ENCODE peak calls at places on chromosomes 16 and 17, in nine cellular contexts. E, R, Z, K, N, O, J, L and T are unnamed samples.

GRCh38 chr17:34644941-34645550 is 65.7 kb downstream of the TMEM132E start:
- DNase-seq in J (no peak), R (no peak), L (no peak), N (no peak), O (no peak), E (no peak), Z (no peak), K (no peak), T (no peak)

GRCh38 chr16:84136331-84137125 is 8.4 kb downstream of the HSDL1 start:
- DNase-seq in K (no peak), O (no peak), J (no peak), E (no peak), Z (no peak), L (no peak), N (no peak), R (no peak), T (no peak)

GRCh38 chr17:76414334-76415295 is 30.2 kb downstream of the SPHK1 start:
- DNase-seq in Z (peak; percentile 11), E (peak; percentile 48), R (peak; percentile 94), L (no peak), O (peak; percentile 75), K (peak; percentile 89), N (no peak), J (peak; percentile 80), T (no peak)

GRCh38 chr16:88700636-88701482 is 5.3 kb downstream of the RNF166 start:
- DNase-seq in E (peak; percentile 92), J (peak; percentile 95), O (peak; percentile 66), Z (peak; percentile 67), K (peak; percentile 98), R (peak; percentile 89), N (peak; percentile 46), L (no peak), T (no peak)

GRCh38 chr16:76123966-76124365 is 153.2 kb upstream of the CNTNAP4 start:
- DNase-seq in K (no peak), Z (no peak), O (no peak), R (no peak), L (no peak), J (no peak), N (no peak), E (no peak), T (no peak)

GRCh38 chr17:2688351-2689342 is 22.9 kb downstream of the CLUH start:
- DNase-seq in Z (no peak), O (no peak), L (no peak), E (peak; percentile 22), R (no peak), N (no peak), K (peak; percentile 70), J (peak; percentile 6), T (no peak)

GRCh38 chr17:34872640-34873039 is 88.6 kb downstream of the CCT6B start:
- DNase-seq in L (no peak), O (no peak), N (no peak), Z (no peak), E (no peak), R (no peak), K (no peak), J (no peak), T (no peak)

GRCh38 chr17:44575408-44575807 is 18.1 kb downstream of the FZD2 start:
- DNase-seq in L (no peak), K (no peak), J (no peak), E (no peak), R (no peak), N (no peak), Z (no peak), O (no peak), T (no peak)

GRCh38 chr17:59723607-59724006 is 16.2 kb downstream of the VMP1 start:
- DNase-seq in J (no peak), E (no peak), L (no peak), Z (no peak), R (no peak), K (no peak), O (no peak), N (no peak), T (no peak)

DNA sequence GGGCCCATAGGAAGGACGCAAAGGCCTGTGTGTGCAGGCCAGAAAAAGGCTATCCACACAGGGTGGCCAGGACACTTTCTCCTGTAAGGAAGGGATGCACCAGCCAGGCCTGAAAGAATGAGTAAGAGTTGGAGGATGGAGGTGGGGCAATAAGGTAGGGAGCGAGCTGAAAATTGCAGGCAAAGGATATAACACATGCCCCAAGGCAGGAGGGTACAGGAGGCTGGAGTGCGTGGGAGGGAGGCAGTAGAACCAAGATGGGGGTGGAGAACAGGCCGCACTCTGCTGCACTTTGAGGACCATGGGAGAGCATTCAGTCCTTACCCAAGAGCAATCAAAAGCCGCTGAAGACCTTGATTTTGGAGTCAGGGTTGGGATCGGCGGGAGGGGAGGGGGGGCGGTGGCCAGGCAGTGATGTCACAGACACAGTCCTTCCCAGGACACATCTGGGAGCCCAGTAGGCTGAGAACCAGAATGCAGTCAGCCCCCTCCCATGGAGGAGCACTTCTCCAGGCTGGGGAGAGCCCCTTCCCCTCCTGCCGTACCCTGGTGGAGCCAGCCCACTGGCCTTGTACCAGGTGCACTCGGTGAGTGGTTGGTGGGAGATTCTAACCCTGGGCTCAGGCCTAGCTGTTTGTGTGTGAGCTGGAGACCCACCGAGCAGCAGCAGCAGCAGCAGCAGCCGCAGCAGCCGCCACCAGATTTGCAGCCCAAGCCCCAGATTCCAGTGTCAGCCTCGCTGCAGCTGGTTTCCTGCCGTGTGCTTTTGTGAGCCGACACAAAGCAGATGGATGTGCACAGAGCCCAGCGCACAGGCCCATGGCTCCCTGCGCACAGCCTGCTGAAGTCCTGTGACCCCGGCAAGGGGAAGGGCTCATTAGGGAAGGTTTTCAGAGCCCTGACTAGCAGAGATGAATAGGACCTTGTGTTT is 17.5 kb downstream of the ANKRD40 start:
- DNase-seq in L (no peak), E (no peak), K (peak; percentile 41), O (no peak), Z (no peak), R (no peak), J (no peak), N (no peak), T (no peak)
- H3K27ac ChIP-seq in L (peak overlapping the region; percentile 56), E (peak overlapping the region; percentile 23), K (no peak overlapping the region), O (no peak overlapping the region), Z (peak overlapping the region; percentile 12), R (no peak overlapping the region), J (no peak overlapping the region), N (no peak overlapping the region), T (peak overlapping the region; percentile 94)

GRCh38 chr17:68612228-68612922 is 11.2 kb upstream of the FAM20A start:
- DNase-seq in O (no peak), Z (no peak), R (no peak), N (no peak), J (no peak), L (no peak), K (no peak), E (no peak), T (no peak)

GRCh38 chr17:68612923-68613292 is 11.7 kb upstream of the FAM20A start:
- DNase-seq in L (no peak), J (no peak), K (no peak), N (no peak), R (no peak), E (no peak), O (no peak), Z (no peak), T (no peak)

GRCh38 chr17:68614718-68615117 is 13.6 kb upstream of the FAM20A start:
- DNase-seq in J (no peak), L (no peak), Z (no peak), K (no peak), N (peak; percentile 22), E (no peak), R (no peak), O (no peak), T (no peak)

GRCh38 chr17:68611353-68612227 is 10.4 kb upstream of the FAM20A start:
- DNase-seq in O (no peak), J (no peak), N (no peak), K (no peak), L (no peak), R (no peak), Z (no peak), E (no peak), T (no peak)

GRCh38 chr17:68613739-68614298 is 12.7 kb upstream of the FAM20A start:
- DNase-seq in J (peak; percentile 71), E (peak; percentile 31), R (peak; percentile 76), K (no peak), Z (no peak), O (no peak), N (no peak), L (peak; percentile 62), T (no peak)
- TF ChIP-seq CTCF in J (peak; percentile 66), E (peak; percentile 24), R (peak; percentile 84), K (peak; percentile 61), Z (peak; percentile 33), O (peak; percentile 16), N (no peak), L (peak; percentile 48), T (peak; percentile 64)

GRCh38 chr16:23502466-23502865 is 7.8 kb downstream of the GGA2 start:
- DNase-seq in E (no peak), L (no peak), Z (no peak), R (no peak), K (no peak), O (no peak), N (no peak), J (no peak), T (no peak)
- H3K27ac ChIP-seq in E (no peak overlapping the region), L (no peak overlapping the region), Z (no peak overlapping the region), R (no peak overlapping the region), K (no peak overlapping the region), O (no peak overlapping the region), N (no peak overlapping the region), J (no peak overlapping the region), T (no peak overlapping the region)

GRCh38 chr17:409848-410673 is 57.5 kb upstream of the RPH3AL start:
- DNase-seq in L (peak; percentile 97), J (peak; percentile 99), O (peak; percentile 100), N (peak; percentile 99), E (peak; percentile 100), K (peak; percentile 100), Z (peak; percentile 99), R (peak; percentile 97), T (peak; percentile 100)

GRCh38 chr17:411416-412120 is 59.0 kb upstream of the RPH3AL start:
- DNase-seq in K (no peak), R (no peak), Z (no peak), N (no peak), J (no peak), L (no peak), O (no peak), E (no peak), T (no peak)

GRCh38 chr17:412211-413015 is 59.8 kb upstream of the RPH3AL start:
- DNase-seq in E (peak; percentile 55), N (peak; percentile 37), L (peak; percentile 21), R (peak; percentile 62), O (peak; percentile 37), K (no peak), J (peak; percentile 62), Z (no peak), T (peak; percentile 34)

GRCh38 chr17:409308-409847 is 56.8 kb upstream of the RPH3AL start:
- DNase-seq in O (peak; percentile 33), R (no peak), K (peak; percentile 77), J (no peak), E (no peak), Z (no peak), N (no peak), L (no peak), T (no peak)

DNA sequence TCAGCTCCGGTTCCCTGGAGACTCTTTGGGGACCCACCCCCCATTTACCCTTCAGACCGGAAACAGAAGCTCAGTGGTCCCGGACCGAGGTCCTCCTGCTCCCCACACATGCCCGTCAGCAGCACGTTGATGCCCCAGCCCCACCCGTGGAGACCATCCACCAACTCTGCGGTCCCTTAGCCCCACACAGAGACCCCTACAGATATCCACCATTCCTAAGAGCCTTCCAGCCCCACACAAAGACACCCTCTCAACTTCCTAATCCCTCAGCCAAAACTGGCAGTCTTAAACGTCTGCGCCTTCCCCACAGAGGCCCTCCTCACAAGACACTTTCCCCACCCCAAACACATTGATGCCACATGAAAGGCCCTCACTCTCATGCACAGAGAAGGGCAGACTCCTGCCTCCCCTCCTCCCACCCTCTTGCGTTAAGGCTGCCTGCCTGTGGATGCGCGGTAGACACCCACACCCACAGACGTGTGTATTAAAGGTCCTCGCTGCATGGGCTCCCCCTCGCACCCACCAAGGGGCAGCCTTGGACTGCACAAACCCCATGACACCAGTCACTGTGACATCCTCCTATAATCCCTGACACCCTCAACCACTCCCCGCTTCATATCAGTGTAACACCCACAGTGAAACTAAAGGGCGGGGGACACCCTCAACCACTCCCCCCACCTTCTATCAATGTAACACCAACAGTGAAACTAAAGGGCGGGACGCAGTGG is 58.2 kb upstream of the RPH3AL start:
- DNase-seq in L (no peak), E (no peak), O (peak; percentile 31), R (peak; percentile 62), K (peak; percentile 68), N (no peak), Z (no peak), J (no peak), T (no peak)
- TF ChIP-seq CTCF in L (no peak), E (no peak), O (no peak), R (peak; percentile 48), K (no peak), N (no peak), Z (no peak), J (no peak), T (no peak)